ENCODE peak calls at places on chromosomes 7 and 10, in seven cellular contexts. Z is endodermal cell, W is mammary epithelial cell, E is body of pancreas, R is HCT116, X is breast epithelium, J is lower lobe of right lung. I is an unnamed sample.

GRCh38 chr7:140263277-140263676 is 86.5 kb upstream of the KDM7A start:
- DNase-seq in Z (no peak), W (no peak), E (no peak), R (no peak), X (no peak), J (no peak), I (peak)

GRCh38 chr7:128458956-128459355 is 3.3 kb downstream of the HILPDA start:
- DNase-seq in Z (no peak), W (no peak), E (no peak), R (no peak), X (no peak), J (no peak), I (no peak)

GRCh38 chr7:102230593-102230992 is 56.1 kb upstream of the SH2B2 start:
- DNase-seq in Z (no peak), W (peak), E (no peak), R (no peak), X (no peak), J (no peak), I (no peak)

GRCh38 chr10:34504534-34504933 is 310.6 kb downstream of the PARD3 start:
- DNase-seq in Z (peak), W (peak), E (peak), R (peak), X (no peak), J (no peak), I (no peak)

GRCh38 chr10:93071674-93072224 is 1.9 kb upstream of the CYP26A1 start:
- DNase-seq in Z (peak), W (no peak), E (no peak), R (no peak), X (peak), J (peak), I (no peak)

GRCh38 chr10:48898426-48898825 is 41.2 kb downstream of the LRRC18 start:
- DNase-seq in Z (no peak), W (no peak), E (no peak), R (no peak), X (no peak), J (no peak), I (no peak)

GRCh38 chr7:27339478-27339877 is 96.9 kb downstream of the EVX1 start:
- DNase-seq in Z (no peak), W (no peak), E (no peak), R (no peak), X (no peak), J (no peak), I (no peak)

GRCh38 chr10:114444819-114445218 is 40.5 kb upstream of the AFAP1L2 start:
- DNase-seq in Z (peak), W (no peak), E (no peak), R (no peak), X (no peak), J (no peak), I (no peak)

GRCh38 chr7:112869111-112869774 is 79.0 kb upstream of the TMEM168 start:
- DNase-seq in Z (peak), W (peak), E (no peak), R (peak), X (no peak), J (no peak), I (peak)

GRCh38 chr10:85492684-85493083 is 873.9 kb downstream of the GRID1 start:
- DNase-seq in Z (peak), W (no peak), E (no peak), R (no peak), X (peak), J (no peak), I (no peak)

GRCh38 chr10:120514035-120514620 is 57.1 kb downstream of the PLPP4 start:
- DNase-seq in Z (peak), W (peak), E (no peak), R (no peak), X (no peak), J (no peak), I (no peak)

GRCh38 chr10:71596759-71597158 is 122.8 kb downstream of the C10orf105 start:
- DNase-seq in Z (no peak), W (no peak), E (no peak), R (no peak), X (no peak), J (no peak), I (no peak)

DNA sequence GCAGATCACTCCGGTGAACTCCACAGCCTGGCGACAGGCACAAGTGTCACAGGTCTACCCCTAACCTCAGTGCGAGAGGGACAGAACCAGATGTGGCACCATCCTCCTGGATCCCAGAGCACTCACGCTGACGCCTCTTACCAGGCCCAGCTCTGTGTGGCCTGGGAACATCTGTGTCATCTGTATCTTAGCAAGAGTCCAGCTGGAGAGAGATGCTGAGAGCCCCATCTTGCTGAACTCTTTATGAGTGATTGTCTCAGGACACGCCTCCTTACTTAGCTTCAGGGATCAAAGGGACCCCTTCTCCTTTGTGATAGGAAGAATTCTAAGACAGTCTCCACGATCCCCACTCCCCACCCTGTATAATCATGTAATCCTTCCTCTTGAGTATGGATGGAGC is 10.0 kb upstream of the PROSER2 start:
- DNase-seq in Z (no peak), W (no peak), E (no peak), R (no peak), X (no peak), J (no peak), I (no peak)
- H3K4me3 ChIP-seq in Z (no peak), W (no peak), E (no peak), R (no peak), X (no peak), J (no peak), I (no peak)

GRCh38 chr10:45437587-45438456 is 63.8 kb downstream of the ALOX5 start:
- DNase-seq in Z (no peak), W (no peak), E (no peak), R (no peak), X (peak), J (no peak), I (no peak)
- H3K27ac ChIP-seq in Z (no peak), W (no peak), E (no peak), R (no peak), X (no peak), J (no peak), I (no peak)

GRCh38 chr7:133082390-133082766 is 488 bp upstream of the CHCHD3 start:
- DNase-seq in Z (no peak), W (no peak), E (no peak), R (no peak), X (no peak), J (no peak), I (no peak)
- H3K4me3 ChIP-seq in Z (no peak), W (no peak), E (no peak), R (peak), X (peak), J (peak), I (peak)

DNA sequence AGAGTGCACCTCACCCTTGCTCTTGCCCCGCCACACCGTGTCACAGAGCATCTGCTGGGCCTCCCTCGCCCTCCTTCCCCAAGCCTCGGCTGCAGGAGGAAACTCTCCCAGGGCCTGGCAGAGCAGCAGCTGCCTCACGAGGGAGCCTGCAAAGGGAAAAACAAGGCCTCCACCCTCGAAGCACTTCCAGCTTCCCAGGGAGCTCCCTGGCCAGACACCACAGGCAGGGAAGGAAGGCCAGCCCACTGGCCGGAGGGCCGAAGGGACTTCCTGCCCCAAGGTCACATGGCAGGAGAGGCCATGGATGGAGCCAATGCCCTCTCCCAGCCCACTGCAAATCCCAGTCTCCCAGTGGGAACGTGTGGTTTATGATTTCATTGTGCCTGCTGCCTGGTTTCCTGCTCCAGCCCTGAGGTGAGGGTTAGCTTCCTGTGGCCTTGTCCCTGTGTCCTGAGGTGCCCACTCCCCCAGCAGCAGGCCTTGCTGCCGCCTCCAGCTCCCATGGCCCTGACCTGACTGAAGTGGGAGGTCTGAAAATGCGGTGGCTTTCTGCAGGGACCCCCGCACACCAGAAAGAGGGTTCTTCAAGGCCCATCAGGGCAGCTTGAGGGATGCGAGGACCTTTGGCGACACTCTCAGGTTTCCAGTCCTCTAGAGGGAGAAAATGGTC is 100.5 kb upstream of the PPIF start:
- DNase-seq in Z (no peak), W (no peak), E (peak), R (no peak), X (no peak), J (peak), I (no peak)
- H3K27ac ChIP-seq in Z (no peak), W (no peak), E (peak), R (no peak), X (peak), J (peak), I (no peak)

GRCh38 chr7:114988755-114989154 is 66.9 kb downstream of the MDFIC start:
- DNase-seq in Z (no peak), W (peak), E (peak), R (no peak), X (no peak), J (no peak), I (no peak)
- H3K4me3 ChIP-seq in Z (peak), W (no peak), E (no peak), R (no peak), X (no peak), J (no peak), I (no peak)

I was measured in effector memory CD4-positive, alpha-beta T cell.